ENCODE peak calls at places on chromosomes 5 and 9, in five cellular contexts. Z is left ventricle myocardium inferior, J is IMR-90, T is Peyer's patch, L is HFF-Myc. C is an unnamed sample.

GRCh38 chr9:36148652-36149051 is 12.1 kb downstream of the GLIPR2 start:
- DNase-seq in Z (peak), J (peak), T (peak), L (peak), C (peak)

GRCh38 chr9:88388886-88389617 is 808 bp downstream of the SPIN1 start:
- DNase-seq in Z (peak), J (peak), T (peak), L (no peak), C (no peak)

GRCh38 chr9:23567756-23568155 is 258.3 kb downstream of the ELAVL2 start:
- DNase-seq in Z (no peak), J (no peak), T (no peak), L (no peak), C (no peak)

GRCh38 chr5:14922456-14922855 is 50.9 kb upstream of the ANKH start:
- DNase-seq in Z (no peak), J (no peak), T (no peak), L (no peak), C (no peak)

GRCh38 chr5:86917117-86917579 is 299.4 kb downstream of the COX7C start:
- DNase-seq in Z (no peak), J (peak), T (no peak), L (peak), C (no peak)

GRCh38 chr9:8784813-8785212 is 985.2 kb upstream of the DMAC1 start:
- DNase-seq in Z (no peak), J (no peak), T (no peak), L (no peak), C (no peak)

GRCh38 chr9:21110708-21111576 is 30.7 kb downstream of the IFNW1 start:
- DNase-seq in Z (no peak), J (peak), T (no peak), L (peak), C (peak)

GRCh38 chr5:83251849-83252248 is 174.5 kb downstream of the XRCC4 start:
- DNase-seq in Z (no peak), J (no peak), T (no peak), L (no peak), C (no peak)

GRCh38 chr9:109779711-109780452 is at the start of gene PALM2AKAP2:
- DNase-seq in Z (peak), J (peak), T (peak), L (peak), C (no peak)

GRCh38 chr5:64814073-64814472 is 45.3 kb downstream of the CWC27 start:
- DNase-seq in Z (no peak), J (no peak), T (no peak), L (no peak), C (no peak)

GRCh38 chr5:457195-457961 is 14.4 kb downstream of the EXOC3 start:
- DNase-seq in Z (no peak), J (no peak), T (peak), L (no peak), C (no peak)

GRCh38 chr9:17229945-17230560 is 95.2 kb downstream of the CNTLN start:
- DNase-seq in Z (no peak), J (no peak), T (no peak), L (no peak), C (no peak)

GRCh38 chr9:127913682-127914081 is 3.2 kb downstream of the ST6GALNAC4 start:
- DNase-seq in Z (no peak), J (no peak), T (no peak), L (no peak), C (no peak)

GRCh38 chr9:36878986-36879982 is 154.8 kb downstream of the PAX5 start:
- DNase-seq in Z (no peak), J (no peak), T (peak), L (no peak), C (no peak)

GRCh38 chr9:91255327-91255726 is 106.4 kb downstream of the AUH start:
- DNase-seq in Z (no peak), J (peak), T (no peak), L (peak), C (no peak)

GRCh38 chr5:134127376-134127861 is 12.9 kb downstream of the TCF7 start:
- DNase-seq in Z (peak), J (peak), T (no peak), L (no peak), C (peak)

GRCh38 chr5:149265559-149265958 is 6.1 kb upstream of the AFAP1L1 start:
- DNase-seq in Z (no peak), J (peak), T (no peak), L (no peak), C (no peak)

GRCh38 chr9:136852664-136853595 is 784 bp downstream of the MAMDC4 start:
- DNase-seq in Z (peak), J (no peak), T (peak), L (no peak), C (no peak)

GRCh38 chr9:78493166-78493742 is 196.3 kb downstream of the PSAT1 start:
- DNase-seq in Z (no peak), J (no peak), T (no peak), L (no peak), C (no peak)

GRCh38 chr5:92652735-92653134 is 928.3 kb downstream of the NR2F1-AS1 start:
- DNase-seq in Z (no peak), J (peak), T (no peak), L (peak), C (no peak)

GRCh38 chr5:96302174-96302738 is 130.8 kb downstream of the PCSK1 start:
- DNase-seq in Z (no peak), J (no peak), T (no peak), L (no peak), C (no peak)

GRCh38 chr9:2838984-2839367 is 4.9 kb downstream of the PUM3 start:
- DNase-seq in Z (no peak), J (no peak), T (no peak), L (no peak), C (no peak)

GRCh38 chr9:71814226-71814625 is 45.9 kb upstream of the CEMIP2 start:
- DNase-seq in Z (no peak), J (no peak), T (no peak), L (no peak), C (no peak)

GRCh38 chr5:169874626-169875025 is 105.7 kb downstream of the INSYN2B start:
- DNase-seq in Z (no peak), J (no peak), T (no peak), L (no peak), C (no peak)

GRCh38 chr5:111584651-111585050 is 72.3 kb upstream of the STARD4 start:
- DNase-seq in Z (no peak), J (peak), T (no peak), L (no peak), C (no peak)

GRCh38 chr5:124790261-124790894 is 43.9 kb upstream of the ZNF608 start:
- DNase-seq in Z (no peak), J (peak), T (no peak), L (peak), C (peak)

GRCh38 chr9:79657891-79658290 is 86.1 kb downstream of the TLE4 start:
- DNase-seq in Z (no peak), J (no peak), T (no peak), L (no peak), C (no peak)

GRCh38 chr5:154478224-154478565 is at the start of gene HAND1:
- DNase-seq in Z (peak), J (no peak), T (peak), L (no peak), C (no peak)
- H3K4me3 ChIP-seq in Z (peak), J (no peak), T (peak), L (peak), C (peak)

DNA sequence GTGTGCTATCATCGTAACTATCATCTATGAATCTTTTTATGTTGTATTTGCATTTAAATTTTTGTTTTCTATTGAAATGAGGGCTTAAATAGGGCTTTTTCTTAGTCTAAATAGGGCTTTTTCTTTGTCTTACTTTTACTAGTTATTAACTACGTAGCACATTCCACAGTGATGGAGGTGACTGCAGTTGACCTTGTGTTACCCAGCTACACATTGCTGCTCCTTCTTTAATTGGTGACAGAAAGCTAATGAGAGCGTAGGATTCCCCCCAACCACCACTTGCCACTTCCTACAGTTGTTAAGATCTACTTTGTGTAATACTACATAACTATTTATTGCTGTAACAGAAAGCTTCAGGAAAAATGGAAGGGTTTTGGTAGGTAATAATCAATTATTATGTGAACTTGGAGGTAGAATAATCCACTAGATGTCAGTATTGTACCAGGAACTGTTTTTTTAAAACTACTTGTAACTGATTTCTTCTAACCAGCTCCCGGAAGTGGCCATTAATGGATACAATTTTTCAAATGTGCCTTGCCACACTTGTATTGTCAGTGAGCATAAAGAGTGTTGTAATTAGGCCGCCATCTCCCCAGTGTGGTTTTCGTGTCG is 18.0 kb downstream of the MTRR start:
- DNase-seq in Z (no peak), J (peak), T (no peak), L (no peak), C (no peak)
- TF ChIP-seq CTCF in Z (peak), J (peak), T (peak), L (peak), C (peak)

DNA sequence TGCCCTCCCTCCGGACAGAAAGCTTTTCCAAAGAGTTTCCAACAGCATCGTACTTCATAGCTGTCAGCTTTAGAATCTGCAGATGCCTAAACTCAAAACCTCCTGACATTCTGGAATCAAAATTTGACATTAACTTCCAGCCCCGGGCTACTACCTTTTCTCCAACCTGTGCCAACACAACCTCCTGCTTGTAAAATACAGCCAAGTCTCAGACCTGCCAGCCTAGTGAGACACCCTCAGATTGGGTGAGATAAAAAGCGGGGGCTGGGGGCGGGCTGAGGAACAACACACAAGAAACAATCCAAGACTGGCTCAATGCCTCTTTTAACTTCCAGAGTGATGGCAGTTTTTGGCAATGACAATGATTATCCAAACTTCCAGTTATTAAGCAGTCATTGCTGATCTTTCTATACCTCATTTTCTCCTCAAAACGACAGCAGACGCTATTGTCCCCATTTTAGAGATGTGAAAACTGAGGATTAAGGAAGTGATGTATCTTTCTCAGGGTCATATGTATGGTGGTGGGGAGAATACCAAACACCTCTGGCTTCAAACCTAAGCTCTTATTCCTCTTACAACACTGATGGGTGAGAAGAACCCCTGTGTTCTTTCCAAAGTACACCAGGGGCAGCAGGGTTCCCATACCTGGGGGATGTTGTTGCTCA is 1.2 kb downstream of the TNC start:
- DNase-seq in Z (no peak), J (no peak), T (no peak), L (no peak), C (no peak)
- H3K4me3 ChIP-seq in Z (no peak), J (peak), T (no peak), L (peak), C (no peak)

DNA sequence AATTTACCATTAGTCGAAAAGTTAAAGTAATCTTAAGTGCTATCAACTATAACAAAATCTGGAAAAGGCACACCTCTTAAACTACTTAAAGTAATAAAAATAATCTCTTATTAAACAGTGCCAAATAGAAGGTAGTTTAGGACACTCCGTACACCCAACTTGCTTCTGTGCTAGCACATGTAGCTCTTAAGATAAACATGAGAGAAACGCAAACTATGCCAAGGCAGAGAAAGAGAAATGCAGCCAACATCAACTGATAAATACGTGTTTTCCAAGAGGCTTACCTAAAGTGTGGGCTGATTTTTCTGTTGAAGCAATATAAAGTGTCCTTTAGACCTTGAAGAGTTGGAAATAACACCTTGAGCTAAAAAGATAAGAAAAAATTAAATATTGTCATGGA is 480.6 kb upstream of the DAB2 start:
- DNase-seq in Z (no peak), J (no peak), T (no peak), L (no peak), C (no peak)
- TF ChIP-seq CTCF in Z (no peak), J (no peak), T (no peak), L (no peak), C (no peak)

GRCh38 chr5:144206136-144206535 is 35.5 kb downstream of the KCTD16 start:
- DNase-seq in Z (no peak), J (peak), T (no peak), L (no peak), C (no peak)
- H3K4me3 ChIP-seq in Z (no peak), J (no peak), T (no peak), L (no peak), C (peak)

DNA sequence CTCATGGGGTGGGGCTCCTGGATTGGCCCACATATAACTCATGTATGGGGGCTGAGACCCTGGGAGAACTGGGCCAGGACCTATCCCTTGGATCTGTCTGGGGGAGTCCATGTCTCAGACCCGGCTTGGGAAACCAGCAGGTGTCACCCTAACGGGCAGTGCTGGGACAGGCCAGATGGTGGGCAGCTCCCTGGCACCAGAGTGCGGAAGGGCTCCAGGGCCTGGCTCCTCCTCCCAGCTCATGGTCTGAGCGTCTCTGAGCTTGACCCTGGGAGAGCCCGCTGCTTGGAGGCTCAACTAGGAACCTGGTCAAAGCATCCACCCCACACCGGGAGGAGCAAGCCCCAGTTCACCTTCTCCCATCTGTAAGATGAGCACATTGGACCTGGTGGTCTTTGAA is 15.5 kb upstream of the NCS1 start:
- DNase-seq in Z (no peak), J (no peak), T (no peak), L (no peak), C (no peak)
- TF ChIP-seq CTCF in Z (no peak), J (no peak), T (no peak), L (peak), C (peak)

C was measured in retinal pigment epithelial cell.